ENCODE peak calls at places on chromosomes 3 and 15, in eight cellular contexts. N is stimulated activated effector memory CD8-positive, alpha-beta T cell treated with anti-CD3 and anti-CD28 coated beads, Interleukin-12 subunit alpha, Interleukin-12 subunit beta, amount 100 ng/mL, for 72 hours; Y is COR-L47; W is T-helper 17 cell; K is RWPE2; Z is A673; P is epithelial cell of esophagus; C is NCI-H1105. S is an unnamed sample.
A peak's percentile ranks its signal among the peaks of the same experiment; 100 is the strongest.

GRCh38 chr3:50365842-50366220 is 6.5 kb upstream of the TMEM115 start:
- DNase-seq in N (no peak), Y (no peak), W (no peak), K (no peak), Z (no peak), P (no peak), C (no peak), S (no peak)

GRCh38 chr3:52742418-52743041 is 28.2 kb downstream of the NEK4 start:
- DNase-seq in N (no peak), Y (no peak), W (no peak), K (no peak), Z (peak; percentile 0), P (peak; percentile 57), C (no peak), S (no peak)

GRCh38 chr3:185115371-185115770 is 37.5 kb downstream of the C3orf70 start:
- DNase-seq in N (no peak), Y (no peak), W (no peak), K (no peak), Z (no peak), P (no peak), C (no peak), S (no peak)

GRCh38 chr3:102129774-102130608 is 280.7 kb downstream of the NFKBIZ start:
- DNase-seq in N (no peak), Y (no peak), W (no peak), K (no peak), Z (no peak), P (peak; percentile 89), C (no peak), S (no peak)

GRCh38 chr3:56997675-56998074 is 62.8 kb upstream of the SPATA12 start:
- DNase-seq in N (no peak), Y (no peak), W (no peak), K (no peak), Z (no peak), P (no peak), C (no peak), S (no peak)

GRCh38 chr3:23685484-23686258 is 120.1 kb upstream of the UBE2E1 start:
- DNase-seq in N (no peak), Y (no peak), W (no peak), K (peak; percentile 90), Z (peak; percentile 91), P (peak; percentile 99), C (no peak), S (no peak)

GRCh38 chr15:25862469-25863066 is 559 bp downstream of the ATP10A start:
- DNase-seq in N (peak; percentile 26), Y (no peak), W (peak; percentile 37), K (peak; percentile 76), Z (no peak), P (peak; percentile 69), C (no peak), S (no peak)

GRCh38 chr3:45778761-45779201 is 17.6 kb downstream of the SLC6A20 start:
- DNase-seq in N (no peak), Y (no peak), W (no peak), K (no peak), Z (no peak), P (no peak), C (no peak), S (no peak)

GRCh38 chr15:22911306-22911705 is 68.9 kb downstream of the CYFIP1 start:
- DNase-seq in N (no peak), Y (no peak), W (no peak), K (peak; percentile 59), Z (no peak), P (no peak), C (no peak), S (no peak)

S was measured in SK-N-MC.